ENCODE peak calls at places on chromosomes 2 and 18, in four cellular contexts. One of them, this sample, is unnamed.

GRCh38 chr2:68857855-68858456 is 13.2 kb downstream of the BMP10 start:
- DNase-seq in psoas muscle: no peak
- DNase-seq in NCI-H187: no peak
- DNase-seq in WTC11: no peak
- DNase-seq in this sample: no peak

GRCh38 chr2:211216221-211216620 is 659.8 kb downstream of the CPS1 start:
- DNase-seq in psoas muscle: no peak
- DNase-seq in NCI-H187: no peak
- DNase-seq in WTC11: no peak
- DNase-seq in this sample: no peak

GRCh38 chr2:106269591-106270291 is 75.6 kb upstream of the UXS1 start:
- DNase-seq in psoas muscle: peak; percentile 24
- DNase-seq in NCI-H187: no peak
- DNase-seq in WTC11: peak; percentile 41
- DNase-seq in this sample: no peak

GRCh38 chr2:54558976-54559410 is 102.9 kb downstream of the SPTBN1 start:
- DNase-seq in psoas muscle: no peak
- DNase-seq in NCI-H187: no peak
- DNase-seq in WTC11: peak; percentile 21
- DNase-seq in this sample: no peak

GRCh38 chr2:64017811-64018714 is 1.2 kb downstream of the VPS54 start:
- DNase-seq in psoas muscle: no peak
- DNase-seq in NCI-H187: no peak
- DNase-seq in WTC11: no peak
- DNase-seq in this sample: no peak

GRCh38 chr2:36549063-36549662 is 48.8 kb downstream of the FEZ2 start:
- DNase-seq in psoas muscle: no peak
- DNase-seq in NCI-H187: no peak
- DNase-seq in WTC11: no peak
- DNase-seq in this sample: no peak

GRCh38 chr2:85920810-85921545 is 32.2 kb upstream of the ST3GAL5 start:
- DNase-seq in psoas muscle: no peak
- DNase-seq in NCI-H187: no peak
- DNase-seq in WTC11: no peak
- DNase-seq in this sample: no peak

GRCh38 chr18:3281456-3282400 is 19.8 kb downstream of the MYL12B start:
- DNase-seq in psoas muscle: no peak
- DNase-seq in NCI-H187: peak; percentile 14
- DNase-seq in WTC11: no peak
- DNase-seq in this sample: no peak

GRCh38 chr2:74497777-74498499 is 1.5 kb downstream of the LBX2 start:
- DNase-seq in psoas muscle: no peak
- DNase-seq in NCI-H187: no peak
- DNase-seq in WTC11: peak; percentile 71
- DNase-seq in this sample: no peak

GRCh38 chr2:99066075-99066557 is 75.4 kb upstream of the C2orf15 start:
- DNase-seq in psoas muscle: no peak
- DNase-seq in NCI-H187: peak; percentile 5
- DNase-seq in WTC11: no peak
- DNase-seq in this sample: no peak

GRCh38 chr2:200193331-200193730 is 113.2 kb upstream of the SPATS2L start:
- DNase-seq in psoas muscle: no peak
- DNase-seq in NCI-H187: no peak
- DNase-seq in WTC11: no peak
- DNase-seq in this sample: no peak

GRCh38 chr2:221716434-221717303 is 144.6 kb upstream of the EPHA4 start:
- DNase-seq in psoas muscle: no peak
- DNase-seq in NCI-H187: no peak
- DNase-seq in WTC11: no peak
- DNase-seq in this sample: no peak

GRCh38 chr2:43692428-43692994 is 16.3 kb upstream of the C1GALT1C1L start:
- DNase-seq in psoas muscle: no peak
- DNase-seq in NCI-H187: no peak
- DNase-seq in WTC11: no peak
- DNase-seq in this sample: no peak

GRCh38 chr2:120854766-120855530 is 119.3 kb downstream of the GLI2 start:
- DNase-seq in psoas muscle: no peak
- DNase-seq in NCI-H187: no peak
- DNase-seq in WTC11: no peak
- DNase-seq in this sample: no peak

GRCh38 chr2:128503358-128504241 is 184.9 kb upstream of the HS6ST1 start:
- DNase-seq in psoas muscle: no peak
- DNase-seq in NCI-H187: no peak
- DNase-seq in WTC11: no peak
- DNase-seq in this sample: no peak

GRCh38 chr18:23872701-23873550 is 141.6 kb upstream of the TTC39C start:
- DNase-seq in psoas muscle: no peak
- DNase-seq in NCI-H187: no peak
- DNase-seq in WTC11: no peak
- DNase-seq in this sample: no peak

GRCh38 chr2:238487652-238488346 is 61.1 kb downstream of the ASB1 start:
- DNase-seq in psoas muscle: no peak
- DNase-seq in NCI-H187: no peak
- DNase-seq in WTC11: no peak
- DNase-seq in this sample: no peak

GRCh38 chr18:58768293-58768974 is 96.2 kb upstream of the ZNF532 start:
- DNase-seq in psoas muscle: peak; percentile 74
- DNase-seq in NCI-H187: no peak
- DNase-seq in WTC11: peak; percentile 90
- DNase-seq in this sample: peak; percentile 71

GRCh38 chr18:58313491-58314032 is 269.5 kb downstream of the NEDD4L start:
- DNase-seq in psoas muscle: no peak
- DNase-seq in NCI-H187: no peak
- DNase-seq in WTC11: no peak
- DNase-seq in this sample: no peak

GRCh38 chr2:181307203-181307991 is 149.8 kb upstream of the ITGA4 start:
- DNase-seq in psoas muscle: no peak
- DNase-seq in NCI-H187: no peak
- DNase-seq in WTC11: no peak
- DNase-seq in this sample: no peak

GRCh38 chr2:133213651-133214050 is 354.6 kb downstream of the NCKAP5 start:
- DNase-seq in psoas muscle: no peak
- DNase-seq in NCI-H187: no peak
- DNase-seq in WTC11: no peak
- DNase-seq in this sample: no peak

GRCh38 chr2:147628971-147629421 is 215.8 kb upstream of the ACVR2A start:
- DNase-seq in psoas muscle: no peak
- DNase-seq in NCI-H187: no peak
- DNase-seq in WTC11: no peak
- DNase-seq in this sample: no peak

GRCh38 chr18:54942569-54942968 is 16.7 kb downstream of the CCDC68 start:
- DNase-seq in psoas muscle: no peak
- DNase-seq in NCI-H187: no peak
- DNase-seq in WTC11: no peak
- DNase-seq in this sample: no peak

GRCh38 chr2:130370490-130370889 is 14.6 kb downstream of the PTPN18 start:
- DNase-seq in psoas muscle: no peak
- DNase-seq in NCI-H187: no peak
- DNase-seq in WTC11: no peak
- DNase-seq in this sample: no peak

GRCh38 chr18:48800479-48800876 is 150.3 kb downstream of the SMAD7 start:
- DNase-seq in psoas muscle: no peak
- DNase-seq in NCI-H187: no peak
- DNase-seq in WTC11: peak; percentile 3
- DNase-seq in this sample: no peak

GRCh38 chr2:98142106-98142815 is 55.3 kb downstream of the VWA3B start:
- DNase-seq in psoas muscle: no peak
- DNase-seq in NCI-H187: no peak
- DNase-seq in WTC11: no peak
- DNase-seq in this sample: no peak

GRCh38 chr2:232955856-232956255 is 57.2 kb downstream of the NGEF start:
- DNase-seq in psoas muscle: no peak
- DNase-seq in NCI-H187: no peak
- DNase-seq in WTC11: no peak
- DNase-seq in this sample: no peak

GRCh38 chr2:78521938-78522337 is 503.6 kb upstream of the REG3G start:
- DNase-seq in psoas muscle: no peak
- DNase-seq in NCI-H187: no peak
- DNase-seq in WTC11: no peak
- DNase-seq in this sample: no peak

GRCh38 chr2:103526757-103527156 is 764.9 kb downstream of the TMEM182 start:
- DNase-seq in psoas muscle: no peak
- DNase-seq in NCI-H187: no peak
- DNase-seq in WTC11: no peak
- DNase-seq in this sample: no peak

This sample was measured in caudate nucleus.